ENCODE peak calls at places on chromosomes 4 and X, in six cellular contexts. A, F, S, J, G and D are unnamed samples.

GRCh38 chr4:139684351-139684750 is 18.7 kb downstream of the MGST2 start:
- DNase-seq in A (no peak), F (no peak), S (no peak), J (no peak), G (no peak), D (no peak)

GRCh38 chrX:66000628-66001275 is 39.1 kb downstream of the VSIG4 start:
- DNase-seq in A (no peak), F (no peak), S (no peak), J (no peak), G (no peak), D (no peak)

GRCh38 chrX:20189171-20189570 is 47.5 kb upstream of the EIF1AX start:
- DNase-seq in A (no peak), F (no peak), S (no peak), J (no peak), G (no peak), D (no peak)

GRCh38 chr4:2343476-2343875 is 75.0 kb downstream of the ZFYVE28 start:
- DNase-seq in A (no peak), F (peak; percentile 26), S (no peak), J (no peak), G (peak; percentile 38), D (no peak)

GRCh38 chrX:101203782-101204351 is 15.7 kb upstream of the DRP2 start:
- DNase-seq in A (no peak), F (no peak), S (no peak), J (no peak), G (no peak), D (no peak)

GRCh38 chrX:67353651-67354370 is 190.0 kb upstream of the AR start:
- DNase-seq in A (no peak), F (no peak), S (no peak), J (no peak), G (no peak), D (no peak)

GRCh38 chr4:2637956-2638552 is 101.6 kb downstream of the FAM193A start:
- DNase-seq in A (peak; percentile 61), F (peak; percentile 34), S (no peak), J (no peak), G (peak; percentile 43), D (no peak)

GRCh38 chrX:69361286-69361926 is 142.7 kb upstream of the NALF2 start:
- DNase-seq in A (no peak), F (no peak), S (no peak), J (no peak), G (no peak), D (peak; percentile 7)

DNA sequence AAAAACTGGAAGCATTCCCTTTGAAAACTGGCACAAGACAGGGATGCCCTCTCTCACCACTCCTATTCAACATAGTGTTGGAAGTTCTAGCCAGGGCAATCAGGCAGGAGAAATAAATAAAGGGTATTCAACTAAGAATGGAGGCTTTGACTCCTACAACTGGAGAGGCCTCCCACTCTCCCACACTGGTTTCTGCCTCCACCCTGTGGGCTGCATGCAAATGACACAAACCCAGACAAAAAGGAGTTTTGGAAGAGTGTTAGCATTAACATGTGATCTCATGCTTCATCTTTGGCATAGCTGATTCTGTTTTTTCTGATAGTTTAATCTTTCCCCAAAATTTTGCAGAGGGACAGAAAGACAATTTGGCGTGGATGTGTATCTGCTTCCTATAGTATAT is 80.8 kb upstream of the IQCM start:
- DNase-seq in A (no peak), F (no peak), S (no peak), J (peak; percentile 56), G (no peak), D (peak; percentile 21)
- TF ChIP-seq CTCF in A (no peak), F (no peak), S (no peak), J (peak; percentile 58), G (no peak), D (peak; percentile 30)

GRCh38 chr4:73251384-73251783 is 7.2 kb downstream of the ANKRD17 start:
- DNase-seq in A (no peak), F (no peak), S (no peak), J (no peak), G (no peak), D (no peak)
- TF ChIP-seq CTCF in A (no peak), F (no peak), S (peak; percentile 17), J (no peak), G (no peak), D (no peak)

GRCh38 chrX:144722307-144722706 is 525.0 kb upstream of the SPANXN1 start:
- DNase-seq in A (no peak), F (no peak), S (no peak), J (peak; percentile 30), G (no peak), D (no peak)
- TF ChIP-seq CTCF in A (no peak), F (no peak), S (no peak), J (peak; percentile 50), G (no peak), D (no peak)

GRCh38 chrX:142804085-142804484 is 221.6 kb upstream of the SPANXN4 start:
- DNase-seq in A (no peak), F (no peak), S (no peak), J (peak; percentile 60), G (no peak), D (peak; percentile 6)
- TF ChIP-seq CTCF in A (no peak), F (no peak), S (no peak), J (peak; percentile 55), G (no peak), D (no peak)

GRCh38 chr4:88830576-88830975 is 132.9 kb upstream of the NAP1L5 start:
- DNase-seq in A (no peak), F (no peak), S (no peak), J (no peak), G (no peak), D (no peak)
- TF ChIP-seq CTCF in A (no peak), F (no peak), S (no peak), J (no peak), G (no peak), D (no peak)

GRCh38 chr4:55635760-55636621 is at the start of gene NMU:
- DNase-seq in A (peak; percentile 61), F (peak; percentile 86), S (peak; percentile 68), J (peak; percentile 79), G (no peak), D (peak; percentile 72)
- TF ChIP-seq CTCF in A (no peak), F (no peak), S (peak; percentile 48), J (peak; percentile 25), G (no peak), D (no peak)